ENCODE peak calls at places on chromosomes 3 and 15, in six cellular contexts. R is small intestine; E is CD4-positive, alpha-beta memory T cell; L is CD8-positive, alpha-beta T cell; M is A549; Q is psoas muscle. U is an unnamed sample.

GRCh38 chr3:189632238-189632637 is 1.0 kb downstream of the TP63 start:
- DNase-seq in R (no peak), E (no peak), L (no peak), Q (no peak), M (peak), U (no peak)

GRCh38 chr3:139757448-139758030 is 79.8 kb upstream of the NMNAT3 start:
- DNase-seq in R (no peak), L (no peak), Q (no peak), M (no peak), E (no peak), U (no peak)

GRCh38 chr15:96553931-96554330 is 223.4 kb downstream of the NR2F2 start:
- DNase-seq in R (no peak), Q (no peak), E (no peak), L (no peak), M (no peak), U (no peak)

GRCh38 chr3:67558429-67558828 is 96.0 kb downstream of the SUCLG2 start:
- DNase-seq in R (no peak), M (no peak), L (no peak), Q (no peak), E (no peak), U (peak)

GRCh38 chr3:185594073-185594472 is 8.0 kb downstream of the SENP2 start:
- DNase-seq in L (no peak), Q (no peak), R (no peak), E (no peak), M (no peak), U (no peak)

GRCh38 chr3:14204605-14205284 is 26.1 kb downstream of the LSM3 start:
- DNase-seq in Q (no peak), M (no peak), L (no peak), R (peak), E (no peak), U (peak)

GRCh38 chr3:54125317-54125716 is 3.0 kb downstream of the CACNA2D3 start:
- DNase-seq in Q (no peak), L (no peak), E (no peak), M (no peak), R (no peak), U (no peak)

GRCh38 chr3:109178701-109179100 is 42.2 kb downstream of the C3orf85 start:
- DNase-seq in L (no peak), R (no peak), M (no peak), Q (no peak), E (no peak), U (no peak)

GRCh38 chr3:167116120-167116922 is 263.8 kb downstream of the ZBBX start:
- DNase-seq in Q (no peak), M (no peak), R (no peak), L (no peak), E (no peak), U (no peak)

GRCh38 chr3:13085081-13085845 is 12.0 kb upstream of the IQSEC1 start:
- DNase-seq in E (no peak), M (no peak), L (no peak), Q (no peak), R (no peak), U (no peak)

GRCh38 chr3:13167829-13168228 is 94.6 kb upstream of the IQSEC1 start:
- DNase-seq in M (no peak), R (no peak), E (no peak), Q (no peak), L (no peak), U (no peak)

GRCh38 chr3:51942603-51943450 is 664 bp downstream of the PARP3 start:
- DNase-seq in Q (peak), E (peak), R (peak), M (peak), L (peak), U (peak)

GRCh38 chr3:98930413-98930812 is 28.9 kb upstream of the DCBLD2 start:
- DNase-seq in M (peak), L (no peak), Q (no peak), R (no peak), E (no peak), U (no peak)

GRCh38 chr3:114155370-114155821 is 23.5 kb downstream of the DRD3 start:
- DNase-seq in L (peak), Q (no peak), R (peak), M (peak), E (peak), U (no peak)

GRCh38 chr3:41026394-41027177 is 172.7 kb upstream of the CTNNB1 start:
- DNase-seq in L (no peak), M (peak), R (peak), Q (peak), E (no peak), U (peak)

GRCh38 chr3:133610031-133610430 is 36.5 kb downstream of the CDV3 start:
- DNase-seq in M (no peak), R (no peak), E (no peak), Q (no peak), L (no peak), U (no peak)

GRCh38 chr15:88932271-88932874 is 19.2 kb upstream of the MFGE8 start:
- DNase-seq in M (no peak), E (no peak), L (no peak), Q (peak), R (no peak), U (peak)

GRCh38 chr15:69393831-69394491 is 20.2 kb upstream of the KIF23 start:
- DNase-seq in M (peak), R (no peak), E (no peak), L (no peak), Q (no peak), U (no peak)

GRCh38 chr3:147368561-147369151 is 37.7 kb downstream of the ZIC4 start:
- DNase-seq in R (no peak), L (no peak), Q (no peak), E (no peak), M (no peak), U (no peak)

GRCh38 chr3:139105154-139105702 is 60.5 kb upstream of the PRR23C start:
- DNase-seq in Q (no peak), L (no peak), E (no peak), R (no peak), M (no peak), U (no peak)

GRCh38 chr15:70855764-70856163 is 1.8 kb upstream of the LARP6 start:
- DNase-seq in L (no peak), Q (no peak), R (no peak), M (no peak), E (no peak), U (no peak)

GRCh38 chr3:188950832-188951489 is 220.8 kb upstream of the TPRG1 start:
- DNase-seq in R (peak), Q (peak), E (no peak), L (no peak), M (peak), U (peak)

GRCh38 chr3:194906229-194906629 is 220.5 kb downstream of the FAM43A start:
- DNase-seq in R (no peak), M (no peak), E (no peak), Q (no peak), L (no peak), U (no peak)

GRCh38 chr3:53224536-53224935 is 31.3 kb downstream of the TKT start:
- DNase-seq in M (no peak), E (no peak), Q (no peak), R (no peak), L (no peak), U (no peak)

GRCh38 chr15:30943654-30944335 is 40.1 kb downstream of the FAN1 start:
- DNase-seq in M (no peak), Q (no peak), R (no peak), L (no peak), E (no peak), U (no peak)
- H3K27ac ChIP-seq in M (no peak), Q (peak), R (no peak), L (no peak), E (no peak), U (no peak)

GRCh38 chr15:58423858-58424608 is 7.8 kb upstream of the LIPC start:
- DNase-seq in Q (no peak), E (no peak), L (no peak), R (no peak), M (no peak), U (no peak)
- H3K4me3 ChIP-seq in Q (no peak), E (no peak), L (no peak), R (no peak), M (no peak), U (no peak)

GRCh38 chr15:64460206-64460736 is at the start of gene ZNF609:
- DNase-seq in M (peak), Q (peak), L (peak), R (peak), E (peak), U (peak)
- H3K27ac ChIP-seq in M (peak), Q (peak), L (peak), R (peak), E (peak), U (peak)

DNA sequence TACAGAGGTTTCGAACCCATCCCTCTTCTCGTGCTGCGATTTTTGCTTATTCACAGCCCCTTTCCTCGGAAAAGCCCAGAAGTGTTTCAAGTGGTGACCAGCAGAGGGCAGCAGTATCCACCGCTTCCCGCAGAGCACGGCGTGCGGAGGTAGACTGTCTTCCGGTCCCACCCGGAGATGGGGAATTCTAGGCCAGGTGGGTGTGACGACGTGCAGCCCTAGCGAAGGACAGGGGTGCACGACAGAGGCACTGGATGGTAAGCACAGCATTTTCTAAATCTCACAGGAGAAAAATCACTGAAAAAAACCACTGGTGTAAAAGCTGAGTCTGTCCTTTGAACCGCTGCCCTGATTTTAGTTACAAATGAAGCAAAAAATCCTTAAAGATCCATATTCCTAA is 7.4 kb upstream of the PSMD6 start:
- DNase-seq in E (peak), Q (peak), R (peak), M (peak), L (peak), U (peak)
- H3K4me3 ChIP-seq in E (no peak), Q (peak), R (no peak), M (no peak), L (peak), U (no peak)

GRCh38 chr3:141272906-141273662 is 41.5 kb downstream of the PXYLP1 start:
- DNase-seq in E (no peak), M (no peak), Q (no peak), R (no peak), L (no peak), U (no peak)

GRCh38 chr3:141275032-141275422 is 43.4 kb downstream of the PXYLP1 start:
- DNase-seq in E (no peak), R (peak), M (no peak), Q (no peak), L (no peak), U (no peak)

GRCh38 chr3:141273700-141274410 is 42.2 kb downstream of the PXYLP1 start:
- DNase-seq in M (no peak), Q (no peak), L (no peak), E (no peak), R (no peak), U (no peak)

GRCh38 chr3:141275511-141275910 is 43.9 kb downstream of the PXYLP1 start:
- DNase-seq in M (no peak), R (no peak), Q (no peak), E (no peak), L (no peak), U (no peak)

DNA sequence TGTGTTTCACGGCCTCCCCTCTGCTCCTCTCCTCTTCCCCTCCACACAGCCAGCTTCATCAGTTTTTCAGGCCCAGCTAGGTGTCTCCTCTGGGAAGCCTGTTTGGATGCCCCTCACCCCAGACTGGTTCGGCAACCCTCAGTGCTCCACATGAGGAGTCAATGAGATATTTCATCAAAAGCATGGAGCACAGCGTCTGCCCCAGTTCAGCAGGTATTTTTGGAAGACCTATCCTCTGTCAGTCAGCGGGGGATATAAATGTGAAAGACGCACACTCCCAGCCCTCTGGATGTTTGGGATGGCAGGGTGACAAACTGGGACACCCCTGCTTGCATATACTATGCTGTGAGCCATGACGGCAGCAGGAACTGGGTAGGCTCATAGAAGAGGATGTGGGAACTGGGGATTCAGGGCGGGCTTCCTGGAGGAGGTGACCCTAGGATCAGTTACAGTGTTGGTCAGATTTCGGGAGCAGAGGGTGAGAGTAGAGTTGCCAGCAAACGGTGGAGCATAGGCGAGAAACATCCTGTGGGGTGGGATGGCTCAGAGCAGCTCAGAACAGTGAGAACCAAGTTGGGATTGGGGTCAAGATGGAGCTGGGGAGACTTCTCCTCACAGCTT is 42.9 kb downstream of the PXYLP1 start:
- DNase-seq in E (no peak), L (no peak), R (no peak), Q (no peak), M (no peak), U (no peak)
- H3K27ac ChIP-seq in E (no peak), L (no peak), R (peak), Q (peak), M (no peak), U (no peak)

DNA sequence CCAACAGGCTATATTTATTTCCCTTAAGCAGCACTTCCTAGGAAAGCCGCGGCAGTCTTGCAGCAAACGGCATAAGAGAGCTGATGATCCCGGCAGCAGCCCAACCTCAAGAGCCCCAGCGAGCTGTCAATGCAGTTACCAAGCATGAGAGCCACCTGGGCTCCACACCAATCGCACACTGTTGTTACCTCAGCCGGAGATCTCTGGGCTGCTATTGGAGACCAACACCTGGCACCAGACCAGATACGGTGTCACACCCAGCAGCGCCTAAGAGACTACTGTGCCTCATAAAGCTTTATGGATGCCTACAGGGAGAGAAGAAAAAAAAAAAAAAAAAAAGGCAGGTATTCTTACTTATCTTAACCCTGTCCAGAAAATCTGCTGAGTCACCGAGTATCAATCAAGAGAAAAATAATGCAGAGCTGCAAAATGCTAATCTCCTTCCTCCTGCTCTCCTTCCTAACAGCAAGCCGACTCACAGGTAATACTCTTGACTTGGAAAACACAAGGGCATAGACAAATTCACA is 11.6 kb downstream of the ABCC5 start:
- DNase-seq in M (peak), E (peak), Q (peak), L (peak), R (peak), U (peak)
- H3K4me3 ChIP-seq in M (no peak), E (no peak), Q (peak), L (no peak), R (no peak), U (no peak)